ENCODE peak calls at places on chromosomes 5 and 9, in five cellular contexts. One of them, this sample, is unnamed.

GRCh38 chr5:109837226-109837861 is 147.6 kb downstream of the MAN2A1 start:
- DNase-seq in T47D: no peak
- DNase-seq in iris pigment epithelial cell: no peak
- DNase-seq in B cell: no peak
- DNase-seq in activated CD4-positive, alpha-beta T cell treated with anti-CD3 and anti-CD28 coated beads for 24 hours: no peak
- DNase-seq in this sample: no peak

GRCh38 chr5:89303033-89303480 is 420.1 kb upstream of the MEF2C start:
- DNase-seq in T47D: no peak
- DNase-seq in iris pigment epithelial cell: no peak
- DNase-seq in B cell: no peak
- DNase-seq in activated CD4-positive, alpha-beta T cell treated with anti-CD3 and anti-CD28 coated beads for 24 hours: no peak
- DNase-seq in this sample: no peak

GRCh38 chr5:63959177-63959982 is 2.9 kb downstream of the HTR1A start:
- DNase-seq in T47D: peak
- DNase-seq in iris pigment epithelial cell: peak
- DNase-seq in B cell: no peak
- DNase-seq in activated CD4-positive, alpha-beta T cell treated with anti-CD3 and anti-CD28 coated beads for 24 hours: no peak
- DNase-seq in this sample: no peak

GRCh38 chr5:134249469-134250379 is 23.9 kb upstream of the PPP2CA start:
- DNase-seq in T47D: no peak
- DNase-seq in iris pigment epithelial cell: peak
- DNase-seq in B cell: no peak
- DNase-seq in activated CD4-positive, alpha-beta T cell treated with anti-CD3 and anti-CD28 coated beads for 24 hours: no peak
- DNase-seq in this sample: no peak

GRCh38 chr9:95190413-95190812 is 127.1 kb downstream of the FANCC start:
- DNase-seq in T47D: no peak
- DNase-seq in iris pigment epithelial cell: no peak
- DNase-seq in B cell: no peak
- DNase-seq in activated CD4-positive, alpha-beta T cell treated with anti-CD3 and anti-CD28 coated beads for 24 hours: no peak
- DNase-seq in this sample: no peak

GRCh38 chr5:5804834-5805233 is 382.4 kb downstream of the ICE1 start:
- DNase-seq in T47D: no peak
- DNase-seq in iris pigment epithelial cell: no peak
- DNase-seq in B cell: no peak
- DNase-seq in activated CD4-positive, alpha-beta T cell treated with anti-CD3 and anti-CD28 coated beads for 24 hours: no peak
- DNase-seq in this sample: no peak

GRCh38 chr5:139592289-139592688 is 31.1 kb downstream of the UBE2D2 start:
- DNase-seq in T47D: no peak
- DNase-seq in iris pigment epithelial cell: no peak
- DNase-seq in B cell: no peak
- DNase-seq in activated CD4-positive, alpha-beta T cell treated with anti-CD3 and anti-CD28 coated beads for 24 hours: no peak
- DNase-seq in this sample: no peak

GRCh38 chr5:144013816-144014215 is 156.6 kb downstream of the YIPF5 start:
- DNase-seq in T47D: no peak
- DNase-seq in iris pigment epithelial cell: no peak
- DNase-seq in B cell: no peak
- DNase-seq in activated CD4-positive, alpha-beta T cell treated with anti-CD3 and anti-CD28 coated beads for 24 hours: no peak
- DNase-seq in this sample: no peak

GRCh38 chr9:89563511-89564256 is 41.1 kb upstream of the GADD45G start:
- DNase-seq in T47D: no peak
- DNase-seq in iris pigment epithelial cell: no peak
- DNase-seq in B cell: no peak
- DNase-seq in activated CD4-positive, alpha-beta T cell treated with anti-CD3 and anti-CD28 coated beads for 24 hours: no peak
- DNase-seq in this sample: no peak

GRCh38 chr5:151255621-151256286 is 2.8 kb downstream of the GM2A start:
- DNase-seq in T47D: no peak
- DNase-seq in iris pigment epithelial cell: no peak
- DNase-seq in B cell: peak
- DNase-seq in activated CD4-positive, alpha-beta T cell treated with anti-CD3 and anti-CD28 coated beads for 24 hours: no peak
- DNase-seq in this sample: no peak

GRCh38 chr9:95044731-95045508 is 272.6 kb downstream of the FANCC start:
- DNase-seq in T47D: no peak
- DNase-seq in iris pigment epithelial cell: no peak
- DNase-seq in B cell: no peak
- DNase-seq in activated CD4-positive, alpha-beta T cell treated with anti-CD3 and anti-CD28 coated beads for 24 hours: no peak
- DNase-seq in this sample: peak

GRCh38 chr5:153617190-153617589 is 126.7 kb downstream of the GRIA1 start:
- DNase-seq in T47D: no peak
- DNase-seq in iris pigment epithelial cell: peak
- DNase-seq in B cell: no peak
- DNase-seq in activated CD4-positive, alpha-beta T cell treated with anti-CD3 and anti-CD28 coated beads for 24 hours: no peak
- DNase-seq in this sample: peak

GRCh38 chr5:59124983-59125960 is 542.4 kb downstream of the RAB3C start:
- DNase-seq in T47D: no peak
- DNase-seq in iris pigment epithelial cell: peak
- DNase-seq in B cell: no peak
- DNase-seq in activated CD4-positive, alpha-beta T cell treated with anti-CD3 and anti-CD28 coated beads for 24 hours: no peak
- DNase-seq in this sample: peak

GRCh38 chr5:71974165-71974564 is 133.1 kb upstream of the MAP1B start:
- DNase-seq in T47D: no peak
- DNase-seq in iris pigment epithelial cell: peak
- DNase-seq in B cell: no peak
- DNase-seq in activated CD4-positive, alpha-beta T cell treated with anti-CD3 and anti-CD28 coated beads for 24 hours: no peak
- DNase-seq in this sample: peak

GRCh38 chr5:141517321-141517720 is 28.4 kb downstream of the PCDHGC5 start:
- DNase-seq in T47D: no peak
- DNase-seq in iris pigment epithelial cell: no peak
- DNase-seq in B cell: no peak
- DNase-seq in activated CD4-positive, alpha-beta T cell treated with anti-CD3 and anti-CD28 coated beads for 24 hours: no peak
- DNase-seq in this sample: no peak

GRCh38 chr5:160436017-160436416 is 14.4 kb downstream of the PTTG1 start:
- DNase-seq in T47D: no peak
- DNase-seq in iris pigment epithelial cell: no peak
- DNase-seq in B cell: no peak
- DNase-seq in activated CD4-positive, alpha-beta T cell treated with anti-CD3 and anti-CD28 coated beads for 24 hours: no peak
- DNase-seq in this sample: no peak

GRCh38 chr5:157025093-157025698 is 33.7 kb downstream of the HAVCR1 start:
- DNase-seq in T47D: no peak
- DNase-seq in iris pigment epithelial cell: no peak
- DNase-seq in B cell: no peak
- DNase-seq in activated CD4-positive, alpha-beta T cell treated with anti-CD3 and anti-CD28 coated beads for 24 hours: peak
- DNase-seq in this sample: no peak

GRCh38 chr9:34252670-34253459 is 74.0 kb downstream of the UBAP1 start:
- DNase-seq in T47D: peak
- DNase-seq in iris pigment epithelial cell: peak
- DNase-seq in B cell: peak
- DNase-seq in activated CD4-positive, alpha-beta T cell treated with anti-CD3 and anti-CD28 coated beads for 24 hours: peak
- DNase-seq in this sample: peak

GRCh38 chr5:149635394-149635793 is 54.1 kb downstream of the ARHGEF37 start:
- DNase-seq in T47D: no peak
- DNase-seq in iris pigment epithelial cell: peak
- DNase-seq in B cell: no peak
- DNase-seq in activated CD4-positive, alpha-beta T cell treated with anti-CD3 and anti-CD28 coated beads for 24 hours: no peak
- DNase-seq in this sample: peak

GRCh38 chr5:93243481-93243880 is 337.5 kb downstream of the NR2F1-AS1 start:
- DNase-seq in T47D: no peak
- DNase-seq in iris pigment epithelial cell: no peak
- DNase-seq in B cell: no peak
- DNase-seq in activated CD4-positive, alpha-beta T cell treated with anti-CD3 and anti-CD28 coated beads for 24 hours: no peak
- DNase-seq in this sample: no peak

GRCh38 chr9:121645003-121645402 is 6.4 kb upstream of the DAB2IP start:
- DNase-seq in T47D: no peak
- DNase-seq in iris pigment epithelial cell: no peak
- DNase-seq in B cell: no peak
- DNase-seq in activated CD4-positive, alpha-beta T cell treated with anti-CD3 and anti-CD28 coated beads for 24 hours: no peak
- DNase-seq in this sample: no peak

GRCh38 chr9:124110307-124110915 is 98.8 kb downstream of the LHX2 start:
- DNase-seq in T47D: peak
- DNase-seq in iris pigment epithelial cell: peak
- DNase-seq in B cell: peak
- DNase-seq in activated CD4-positive, alpha-beta T cell treated with anti-CD3 and anti-CD28 coated beads for 24 hours: peak
- DNase-seq in this sample: peak

GRCh38 chr9:121782514-121783110 is 131.2 kb downstream of the DAB2IP start:
- DNase-seq in T47D: no peak
- DNase-seq in iris pigment epithelial cell: no peak
- DNase-seq in B cell: no peak
- DNase-seq in activated CD4-positive, alpha-beta T cell treated with anti-CD3 and anti-CD28 coated beads for 24 hours: no peak
- DNase-seq in this sample: no peak

GRCh38 chr5:1526151-1526631 is 2.4 kb upstream of the LPCAT1 start:
- DNase-seq in T47D: no peak
- DNase-seq in iris pigment epithelial cell: no peak
- DNase-seq in B cell: no peak
- DNase-seq in activated CD4-positive, alpha-beta T cell treated with anti-CD3 and anti-CD28 coated beads for 24 hours: no peak
- DNase-seq in this sample: no peak

GRCh38 chr9:34070601-34071340 is 22.1 kb upstream of the UBAP2 start:
- DNase-seq in T47D: no peak
- DNase-seq in iris pigment epithelial cell: peak
- DNase-seq in B cell: no peak
- DNase-seq in activated CD4-positive, alpha-beta T cell treated with anti-CD3 and anti-CD28 coated beads for 24 hours: no peak
- DNase-seq in this sample: no peak

GRCh38 chr5:138054863-138055558 is 22.1 kb upstream of the FAM13B start:
- DNase-seq in T47D: no peak
- DNase-seq in iris pigment epithelial cell: peak
- DNase-seq in B cell: no peak
- DNase-seq in activated CD4-positive, alpha-beta T cell treated with anti-CD3 and anti-CD28 coated beads for 24 hours: no peak
- DNase-seq in this sample: no peak

GRCh38 chr5:25119654-25120053 is 474.9 kb upstream of the CDH10 start:
- DNase-seq in T47D: peak
- DNase-seq in iris pigment epithelial cell: peak
- DNase-seq in B cell: no peak
- DNase-seq in activated CD4-positive, alpha-beta T cell treated with anti-CD3 and anti-CD28 coated beads for 24 hours: no peak
- DNase-seq in this sample: peak

GRCh38 chr9:92726971-92727715 is 37.5 kb downstream of the BICD2 start:
- DNase-seq in T47D: no peak
- DNase-seq in iris pigment epithelial cell: peak
- DNase-seq in B cell: no peak
- DNase-seq in activated CD4-positive, alpha-beta T cell treated with anti-CD3 and anti-CD28 coated beads for 24 hours: no peak
- DNase-seq in this sample: peak

GRCh38 chr5:12566441-12566840 is 662.2 kb upstream of the CTNND2 start:
- DNase-seq in T47D: no peak
- DNase-seq in iris pigment epithelial cell: no peak
- DNase-seq in B cell: no peak
- DNase-seq in activated CD4-positive, alpha-beta T cell treated with anti-CD3 and anti-CD28 coated beads for 24 hours: no peak
- DNase-seq in this sample: no peak

GRCh38 chr5:155974369-155974768 is 352.6 kb upstream of the SGCD start:
- DNase-seq in T47D: no peak
- DNase-seq in iris pigment epithelial cell: no peak
- DNase-seq in B cell: no peak
- DNase-seq in activated CD4-positive, alpha-beta T cell treated with anti-CD3 and anti-CD28 coated beads for 24 hours: no peak
- DNase-seq in this sample: no peak

GRCh38 chr5:154296525-154297159 is 106.1 kb downstream of the GALNT10 start:
- DNase-seq in T47D: peak
- DNase-seq in iris pigment epithelial cell: no peak
- DNase-seq in B cell: no peak
- DNase-seq in activated CD4-positive, alpha-beta T cell treated with anti-CD3 and anti-CD28 coated beads for 24 hours: no peak
- DNase-seq in this sample: no peak

GRCh38 chr9:100099722-100100042 is 639 bp downstream of the INVS start:
- DNase-seq in T47D: no peak
- DNase-seq in iris pigment epithelial cell: no peak
- DNase-seq in B cell: no peak
- DNase-seq in activated CD4-positive, alpha-beta T cell treated with anti-CD3 and anti-CD28 coated beads for 24 hours: no peak
- DNase-seq in this sample: no peak

GRCh38 chr9:127854169-127854833 is at the start of gene ENG:
- DNase-seq in T47D: peak
- DNase-seq in iris pigment epithelial cell: peak
- DNase-seq in B cell: no peak
- DNase-seq in activated CD4-positive, alpha-beta T cell treated with anti-CD3 and anti-CD28 coated beads for 24 hours: no peak
- DNase-seq in this sample: peak

GRCh38 chr9:136587145-136587943 is 41.5 kb upstream of the NOTCH1 start:
- DNase-seq in T47D: no peak
- DNase-seq in iris pigment epithelial cell: peak
- DNase-seq in B cell: no peak
- DNase-seq in activated CD4-positive, alpha-beta T cell treated with anti-CD3 and anti-CD28 coated beads for 24 hours: no peak
- DNase-seq in this sample: peak

This sample was measured in mesenchymal stem cell.